ENCODE peak calls at places on chromosomes 1 and 21, in six cellular contexts. One of them, this sample, is unnamed.

GRCh38 chr1:46183926-46184557 is 7.8 kb upstream of the P3R3URF start:
- DNase-seq in IMR-90: no peak
- DNase-seq in right atrium auricular region: no peak
- DNase-seq in psoas muscle: no peak
- DNase-seq in fibroblast of mammary gland: no peak
- DNase-seq in spleen: no peak
- DNase-seq in this sample: no peak

GRCh38 chr1:167749741-167750140 is 28.0 kb downstream of the MPZL1 start:
- DNase-seq in IMR-90: no peak
- DNase-seq in right atrium auricular region: no peak
- DNase-seq in psoas muscle: no peak
- DNase-seq in fibroblast of mammary gland: no peak
- DNase-seq in spleen: no peak
- DNase-seq in this sample: no peak

GRCh38 chr1:233109121-233109520 is 158.7 kb downstream of the NTPCR start:
- DNase-seq in IMR-90: no peak
- DNase-seq in right atrium auricular region: no peak
- DNase-seq in psoas muscle: no peak
- DNase-seq in fibroblast of mammary gland: no peak
- DNase-seq in spleen: no peak
- DNase-seq in this sample: no peak

GRCh38 chr1:17125756-17126237 is 6.5 kb upstream of the PADI2 start:
- DNase-seq in IMR-90: peak
- DNase-seq in right atrium auricular region: peak
- DNase-seq in psoas muscle: peak
- DNase-seq in fibroblast of mammary gland: peak
- DNase-seq in spleen: peak
- DNase-seq in this sample: peak

GRCh38 chr1:167467126-167467725 is 51.1 kb downstream of the CD247 start:
- DNase-seq in IMR-90: peak
- DNase-seq in right atrium auricular region: no peak
- DNase-seq in psoas muscle: no peak
- DNase-seq in fibroblast of mammary gland: no peak
- DNase-seq in spleen: no peak
- DNase-seq in this sample: no peak

GRCh38 chr1:59393211-59394180 is 96.6 kb downstream of the FGGY start:
- DNase-seq in IMR-90: peak
- DNase-seq in right atrium auricular region: peak
- DNase-seq in psoas muscle: peak
- DNase-seq in fibroblast of mammary gland: peak
- DNase-seq in spleen: no peak
- DNase-seq in this sample: peak

GRCh38 chr1:236489710-236490377 is 33.9 kb upstream of the LGALS8 start:
- DNase-seq in IMR-90: peak
- DNase-seq in right atrium auricular region: no peak
- DNase-seq in psoas muscle: no peak
- DNase-seq in fibroblast of mammary gland: peak
- DNase-seq in spleen: no peak
- DNase-seq in this sample: peak

GRCh38 chr1:204327359-204327758 is 32.4 kb downstream of the PLEKHA6 start:
- DNase-seq in IMR-90: no peak
- DNase-seq in right atrium auricular region: no peak
- DNase-seq in psoas muscle: no peak
- DNase-seq in fibroblast of mammary gland: no peak
- DNase-seq in spleen: no peak
- DNase-seq in this sample: no peak

GRCh38 chr1:12501661-12502060 is 116.3 kb downstream of the DHRS3 start:
- DNase-seq in IMR-90: peak
- DNase-seq in right atrium auricular region: no peak
- DNase-seq in psoas muscle: no peak
- DNase-seq in fibroblast of mammary gland: peak
- DNase-seq in spleen: no peak
- DNase-seq in this sample: peak

GRCh38 chr1:216640100-216640499 is 83.1 kb downstream of the ESRRG start:
- DNase-seq in IMR-90: no peak
- DNase-seq in right atrium auricular region: no peak
- DNase-seq in psoas muscle: no peak
- DNase-seq in fibroblast of mammary gland: no peak
- DNase-seq in spleen: no peak
- DNase-seq in this sample: no peak

GRCh38 chr1:92310185-92310597 is 11.3 kb downstream of the RPAP2 start:
- DNase-seq in IMR-90: peak
- DNase-seq in right atrium auricular region: no peak
- DNase-seq in psoas muscle: no peak
- DNase-seq in fibroblast of mammary gland: peak
- DNase-seq in spleen: no peak
- DNase-seq in this sample: peak

GRCh38 chr1:27045973-27046558 is 33.4 kb upstream of the TENT5B start:
- DNase-seq in IMR-90: peak
- DNase-seq in right atrium auricular region: peak
- DNase-seq in psoas muscle: peak
- DNase-seq in fibroblast of mammary gland: peak
- DNase-seq in spleen: peak
- DNase-seq in this sample: peak

GRCh38 chr1:234750922-234751595 is 141.1 kb upstream of the IRF2BP2 start:
- DNase-seq in IMR-90: no peak
- DNase-seq in right atrium auricular region: no peak
- DNase-seq in psoas muscle: no peak
- DNase-seq in fibroblast of mammary gland: no peak
- DNase-seq in spleen: no peak
- DNase-seq in this sample: no peak

GRCh38 chr1:247180581-247180980 is 8.8 kb upstream of the ZNF124 start:
- DNase-seq in IMR-90: no peak
- DNase-seq in right atrium auricular region: no peak
- DNase-seq in psoas muscle: no peak
- DNase-seq in fibroblast of mammary gland: no peak
- DNase-seq in spleen: no peak
- DNase-seq in this sample: no peak

GRCh38 chr1:150235436-150235851 is 468 bp downstream of the ANP32E start:
- DNase-seq in IMR-90: no peak
- DNase-seq in right atrium auricular region: no peak
- DNase-seq in psoas muscle: no peak
- DNase-seq in fibroblast of mammary gland: peak
- DNase-seq in spleen: no peak
- DNase-seq in this sample: no peak

GRCh38 chr1:12636098-12636950 is 7.6 kb upstream of the AADACL4 start:
- DNase-seq in IMR-90: peak
- DNase-seq in right atrium auricular region: peak
- DNase-seq in psoas muscle: peak
- DNase-seq in fibroblast of mammary gland: peak
- DNase-seq in spleen: peak
- DNase-seq in this sample: peak

GRCh38 chr1:51622455-51622913 is 5.6 kb downstream of the OSBPL9 start:
- DNase-seq in IMR-90: peak
- DNase-seq in right atrium auricular region: peak
- DNase-seq in psoas muscle: peak
- DNase-seq in fibroblast of mammary gland: peak
- DNase-seq in spleen: no peak
- DNase-seq in this sample: peak

GRCh38 chr1:17287377-17287776 is 20.6 kb upstream of the PADI4 start:
- DNase-seq in IMR-90: peak
- DNase-seq in right atrium auricular region: no peak
- DNase-seq in psoas muscle: no peak
- DNase-seq in fibroblast of mammary gland: peak
- DNase-seq in spleen: peak
- DNase-seq in this sample: peak

GRCh38 chr21:25338415-25338814 is 268.9 kb downstream of the MRPL39 start:
- DNase-seq in IMR-90: no peak
- DNase-seq in right atrium auricular region: no peak
- DNase-seq in psoas muscle: no peak
- DNase-seq in fibroblast of mammary gland: no peak
- DNase-seq in spleen: no peak
- DNase-seq in this sample: no peak

GRCh38 chr1:155254714-155255242 is 505 bp downstream of the ENTREP3 start:
- DNase-seq in IMR-90: no peak
- DNase-seq in right atrium auricular region: no peak
- DNase-seq in psoas muscle: peak
- DNase-seq in fibroblast of mammary gland: no peak
- DNase-seq in spleen: peak
- DNase-seq in this sample: no peak

GRCh38 chr1:151459331-151460046 is at the start of gene POGZ:
- DNase-seq in IMR-90: peak
- DNase-seq in right atrium auricular region: peak
- DNase-seq in psoas muscle: peak
- DNase-seq in fibroblast of mammary gland: peak
- DNase-seq in spleen: peak
- DNase-seq in this sample: peak

DNA sequence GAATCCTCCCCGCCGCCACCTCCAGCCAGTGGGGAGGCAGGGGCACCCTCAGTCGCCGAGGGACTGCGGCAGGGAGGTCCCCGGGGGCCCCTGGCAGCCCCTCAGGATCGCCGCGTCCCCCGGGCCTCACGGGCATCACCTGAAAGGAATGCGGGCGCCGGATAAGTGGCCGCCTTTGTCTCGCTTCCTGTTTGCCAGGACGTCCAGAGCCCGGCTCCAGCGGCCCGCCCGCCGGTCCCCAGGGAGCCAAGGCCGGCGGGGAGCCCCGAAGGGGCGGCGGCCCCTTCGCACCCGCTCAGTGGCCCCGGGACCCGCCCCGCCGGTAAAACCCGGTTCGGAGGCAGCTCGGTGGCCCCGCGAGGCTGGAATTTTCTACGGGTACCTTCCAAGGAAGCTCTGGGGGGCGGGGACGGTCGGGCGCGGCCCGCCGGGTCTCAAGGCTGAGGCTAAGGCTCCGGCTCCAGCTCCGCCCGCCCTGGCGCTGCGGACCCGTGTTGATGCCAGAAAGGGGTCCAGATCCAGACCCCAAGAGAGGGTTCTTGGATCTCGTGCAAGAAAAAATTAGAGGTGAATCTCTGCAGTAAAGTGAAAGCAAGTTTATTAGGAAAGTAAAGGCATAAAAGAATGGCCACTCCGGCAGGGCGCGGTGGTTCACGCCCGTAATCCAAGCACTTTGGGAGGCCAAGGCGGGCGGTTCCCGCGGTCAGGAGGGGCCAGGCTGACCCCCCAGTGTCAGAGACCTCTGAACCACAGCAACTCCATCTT is 12.6 kb downstream of the TINAGL1 start:
- DNase-seq in IMR-90: no peak
- DNase-seq in right atrium auricular region: peak
- DNase-seq in psoas muscle: peak
- DNase-seq in fibroblast of mammary gland: no peak
- DNase-seq in spleen: no peak
- DNase-seq in this sample: no peak
- H3K4me3 ChIP-seq in IMR-90: no peak
- H3K4me3 ChIP-seq in right atrium auricular region: peak
- H3K4me3 ChIP-seq in psoas muscle: peak
- H3K4me3 ChIP-seq in fibroblast of mammary gland: peak
- H3K4me3 ChIP-seq in spleen: no peak
- H3K4me3 ChIP-seq in this sample: peak

GRCh38 chr1:245326396-245326795 is 171.6 kb downstream of the KIF26B start:
- DNase-seq in IMR-90: no peak
- DNase-seq in right atrium auricular region: no peak
- DNase-seq in psoas muscle: no peak
- DNase-seq in fibroblast of mammary gland: no peak
- DNase-seq in spleen: no peak
- DNase-seq in this sample: no peak

GRCh38 chr1:245317253-245317652 is 162.5 kb downstream of the KIF26B start:
- DNase-seq in IMR-90: no peak
- DNase-seq in right atrium auricular region: no peak
- DNase-seq in psoas muscle: no peak
- DNase-seq in fibroblast of mammary gland: no peak
- DNase-seq in spleen: no peak
- DNase-seq in this sample: no peak

GRCh38 chr1:245319161-245319560 is 164.4 kb downstream of the KIF26B start:
- DNase-seq in IMR-90: no peak
- DNase-seq in right atrium auricular region: no peak
- DNase-seq in psoas muscle: no peak
- DNase-seq in fibroblast of mammary gland: no peak
- DNase-seq in spleen: no peak
- DNase-seq in this sample: no peak

GRCh38 chr1:245327842-245328241 is 173.1 kb downstream of the KIF26B start:
- DNase-seq in IMR-90: no peak
- DNase-seq in right atrium auricular region: no peak
- DNase-seq in psoas muscle: no peak
- DNase-seq in fibroblast of mammary gland: no peak
- DNase-seq in spleen: no peak
- DNase-seq in this sample: no peak

DNA sequence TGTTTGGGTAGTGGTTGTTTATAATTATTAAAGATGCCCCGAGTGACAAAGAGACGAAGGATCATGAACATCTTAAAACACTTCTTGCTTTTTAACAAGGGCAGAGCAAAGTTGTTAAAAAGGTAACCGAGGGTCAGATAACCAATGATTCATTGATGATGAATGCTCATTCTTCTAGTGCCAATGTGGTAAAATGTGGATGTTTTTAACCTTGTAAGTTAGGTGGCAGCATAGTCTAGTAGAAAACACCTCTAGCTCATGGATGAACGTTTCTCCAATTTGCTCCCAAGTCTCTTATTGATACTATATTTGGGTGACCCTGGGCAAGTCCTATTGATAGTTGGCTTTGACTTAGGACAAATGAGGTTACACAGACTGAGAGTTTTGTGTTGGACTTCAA is 167.9 kb downstream of the KIF26B start:
- DNase-seq in IMR-90: no peak
- DNase-seq in right atrium auricular region: no peak
- DNase-seq in psoas muscle: no peak
- DNase-seq in fibroblast of mammary gland: peak
- DNase-seq in spleen: no peak
- DNase-seq in this sample: no peak
- TF ChIP-seq CTCF in IMR-90: no peak
- TF ChIP-seq CTCF in right atrium auricular region: no peak
- TF ChIP-seq CTCF in psoas muscle: no peak
- TF ChIP-seq CTCF in fibroblast of mammary gland: no peak
- TF ChIP-seq CTCF in spleen: no peak
- TF ChIP-seq CTCF in this sample: no peak

GRCh38 chr1:20483098-20483832 is 2.7 kb downstream of the CAMK2N1 start:
- DNase-seq in IMR-90: no peak
- DNase-seq in right atrium auricular region: no peak
- DNase-seq in psoas muscle: no peak
- DNase-seq in fibroblast of mammary gland: no peak
- DNase-seq in spleen: no peak
- DNase-seq in this sample: no peak
- H3K4me3 ChIP-seq in IMR-90: peak
- H3K4me3 ChIP-seq in right atrium auricular region: peak
- H3K4me3 ChIP-seq in psoas muscle: peak
- H3K4me3 ChIP-seq in fibroblast of mammary gland: peak
- H3K4me3 ChIP-seq in spleen: no peak
- H3K4me3 ChIP-seq in this sample: peak

GRCh38 chr1:114338491-114338890 is 172.5 kb downstream of the TRIM33 start:
- DNase-seq in IMR-90: no peak
- DNase-seq in right atrium auricular region: no peak
- DNase-seq in psoas muscle: no peak
- DNase-seq in fibroblast of mammary gland: no peak
- DNase-seq in spleen: no peak
- DNase-seq in this sample: no peak

GRCh38 chr1:114335273-114335672 is 175.7 kb downstream of the TRIM33 start:
- DNase-seq in IMR-90: no peak
- DNase-seq in right atrium auricular region: no peak
- DNase-seq in psoas muscle: no peak
- DNase-seq in fibroblast of mammary gland: no peak
- DNase-seq in spleen: no peak
- DNase-seq in this sample: no peak

GRCh38 chr1:114337417-114337816 is 173.6 kb downstream of the TRIM33 start:
- DNase-seq in IMR-90: no peak
- DNase-seq in right atrium auricular region: no peak
- DNase-seq in psoas muscle: no peak
- DNase-seq in fibroblast of mammary gland: no peak
- DNase-seq in spleen: no peak
- DNase-seq in this sample: no peak

GRCh38 chr1:114334297-114334696 is 176.7 kb downstream of the TRIM33 start:
- DNase-seq in IMR-90: no peak
- DNase-seq in right atrium auricular region: no peak
- DNase-seq in psoas muscle: no peak
- DNase-seq in fibroblast of mammary gland: no peak
- DNase-seq in spleen: no peak
- DNase-seq in this sample: no peak

GRCh38 chr1:114336360-114336759 is 174.6 kb downstream of the TRIM33 start:
- DNase-seq in IMR-90: no peak
- DNase-seq in right atrium auricular region: no peak
- DNase-seq in psoas muscle: no peak
- DNase-seq in fibroblast of mammary gland: no peak
- DNase-seq in spleen: no peak
- DNase-seq in this sample: no peak
- TF ChIP-seq CTCF in IMR-90: no peak
- TF ChIP-seq CTCF in right atrium auricular region: no peak
- TF ChIP-seq CTCF in psoas muscle: no peak
- TF ChIP-seq CTCF in fibroblast of mammary gland: no peak
- TF ChIP-seq CTCF in spleen: no peak
- TF ChIP-seq CTCF in this sample: no peak